ENCODE peak calls at places on chromosomes 13 and 19, in six cellular contexts. D is spleen, G is epithelial cell of esophagus, O is sigmoid colon, I is left ventricle myocardium inferior, N is GM20000. B is an unnamed sample.

GRCh38 chr19:34225659-34226015 is 28.7 kb upstream of the GARRE1 start:
- DNase-seq in D (no peak), G (no peak), O (no peak), I (no peak), N (no peak), B (no peak)

GRCh38 chr13:92158335-92158734 is 759.9 kb downstream of the GPC5 start:
- DNase-seq in D (no peak), G (peak; percentile 70), O (no peak), I (no peak), N (no peak), B (no peak)

GRCh38 chr13:51518847-51519246 is 65.4 kb upstream of the WDFY2 start:
- DNase-seq in D (no peak), G (peak; percentile 82), O (no peak), I (no peak), N (no peak), B (no peak)

GRCh38 chr13:23856008-23856750 is 33.0 kb downstream of the MIPEP start:
- DNase-seq in D (no peak), G (no peak), O (no peak), I (no peak), N (no peak), B (no peak)

GRCh38 chr13:89899302-89900103 is 1448.0 kb upstream of the MIR17HG start:
- DNase-seq in D (no peak), G (no peak), O (no peak), I (no peak), N (no peak), B (no peak)

GRCh38 chr13:79593611-79594275 is 112.8 kb downstream of the NDFIP2 start:
- DNase-seq in D (no peak), G (peak; percentile 91), O (no peak), I (no peak), N (no peak), B (no peak)

GRCh38 chr19:46181386-46181774 is 33.3 kb downstream of the IGFL2 start:
- DNase-seq in D (no peak), G (peak; percentile 37), O (no peak), I (no peak), N (no peak), B (no peak)

GRCh38 chr13:21980049-21980448 is 309.2 kb downstream of the FGF9 start:
- DNase-seq in D (no peak), G (no peak), O (no peak), I (no peak), N (no peak), B (no peak)

GRCh38 chr13:81395368-81395767 is 1054.4 kb upstream of the SPRY2 start:
- DNase-seq in D (no peak), G (peak; percentile 19), O (no peak), I (no peak), N (no peak), B (no peak)

GRCh38 chr19:48194041-48194871 is 23.8 kb downstream of the ZSWIM9 start:
- DNase-seq in D (no peak), G (no peak), O (no peak), I (no peak), N (peak; percentile 80), B (peak; percentile 89)

GRCh38 chr13:45833663-45834062 is 17.9 kb downstream of the SIAH3 start:
- DNase-seq in D (no peak), G (peak; percentile 72), O (no peak), I (peak; percentile 35), N (no peak), B (no peak)

GRCh38 chr19:49489601-49490167 is 2.3 kb downstream of the RPL13A start:
- DNase-seq in D (no peak), G (no peak), O (no peak), I (no peak), N (no peak), B (no peak)
- TF ChIP-seq CTCF in D (no peak), G (peak; percentile 20), O (no peak), I (no peak), N (peak; percentile 27), B (no peak)

DNA sequence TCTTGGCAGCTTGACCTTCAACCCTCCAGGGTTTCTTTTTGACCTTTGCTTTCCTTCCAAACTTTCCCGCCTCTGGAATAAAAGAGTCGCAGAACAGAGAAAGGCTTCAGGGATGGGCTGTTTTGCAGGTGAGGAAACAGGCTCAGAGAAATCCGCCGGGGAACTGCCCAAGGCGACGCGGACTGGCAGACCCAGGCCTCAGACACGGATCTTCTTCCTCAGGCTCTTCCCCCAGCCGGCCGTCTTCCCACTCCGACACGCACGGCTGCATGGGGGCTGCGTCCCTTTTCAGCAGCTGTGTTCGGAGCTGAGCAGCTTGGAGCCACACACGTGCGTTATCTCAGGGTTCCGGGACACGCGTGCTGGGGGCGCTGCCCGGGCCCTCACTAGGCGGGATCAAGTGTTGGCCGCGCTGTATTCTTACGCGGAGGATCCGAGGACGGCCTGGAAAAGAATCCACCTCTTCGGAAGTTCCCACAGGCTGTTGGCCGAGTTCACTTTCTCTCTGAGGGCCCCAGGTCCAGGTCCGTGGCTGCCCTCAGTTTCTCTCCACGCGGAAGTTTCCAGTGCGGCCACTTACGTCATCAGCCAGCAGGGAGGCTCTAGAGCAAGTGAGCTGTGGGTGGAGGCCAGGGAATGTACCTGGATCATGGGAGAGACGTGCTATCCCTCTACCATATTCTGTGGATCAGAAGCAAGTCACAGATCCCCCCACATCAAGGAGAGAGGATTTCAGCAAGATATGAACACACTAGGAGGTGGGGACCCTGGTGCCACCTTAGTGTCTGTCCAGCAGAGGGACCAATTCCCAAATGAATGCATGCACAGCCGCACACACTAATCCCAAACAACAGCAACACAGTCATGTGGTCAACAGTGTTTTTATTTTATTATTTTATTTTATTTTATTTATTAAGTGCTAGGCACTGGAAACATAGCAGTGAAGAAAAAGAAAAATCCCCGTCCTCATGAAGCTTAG is 100.4 kb downstream of the ING1 start:
- DNase-seq in D (no peak), G (no peak), O (no peak), I (no peak), N (no peak), B (no peak)
- TF ChIP-seq CTCF in D (no peak), G (peak; percentile 11), O (no peak), I (no peak), N (no peak), B (peak; percentile 46)

GRCh38 chr19:18234194-18234593 is 8.0 kb upstream of the PDE4C start:
- DNase-seq in D (no peak), G (no peak), O (no peak), I (no peak), N (no peak), B (no peak)
- TF ChIP-seq CTCF in D (no peak), G (no peak), O (no peak), I (no peak), N (no peak), B (no peak)

GRCh38 chr19:33174186-33174585 is 19.9 kb upstream of the LRP3 start:
- DNase-seq in D (peak; percentile 74), G (no peak), O (no peak), I (no peak), N (no peak), B (peak; percentile 78)

GRCh38 chr19:33175886-33176669 is 18.1 kb upstream of the LRP3 start:
- DNase-seq in D (peak; percentile 82), G (peak; percentile 26), O (no peak), I (no peak), N (peak; percentile 38), B (peak; percentile 77)

GRCh38 chr19:33175156-33175782 is 18.9 kb upstream of the LRP3 start:
- DNase-seq in D (peak; percentile 76), G (no peak), O (no peak), I (no peak), N (no peak), B (peak; percentile 54)

GRCh38 chr19:33176670-33177416 is 17.3 kb upstream of the LRP3 start:
- DNase-seq in D (peak; percentile 98), G (peak; percentile 97), O (peak; percentile 97), I (peak; percentile 95), N (peak; percentile 98), B (peak; percentile 99)

DNA sequence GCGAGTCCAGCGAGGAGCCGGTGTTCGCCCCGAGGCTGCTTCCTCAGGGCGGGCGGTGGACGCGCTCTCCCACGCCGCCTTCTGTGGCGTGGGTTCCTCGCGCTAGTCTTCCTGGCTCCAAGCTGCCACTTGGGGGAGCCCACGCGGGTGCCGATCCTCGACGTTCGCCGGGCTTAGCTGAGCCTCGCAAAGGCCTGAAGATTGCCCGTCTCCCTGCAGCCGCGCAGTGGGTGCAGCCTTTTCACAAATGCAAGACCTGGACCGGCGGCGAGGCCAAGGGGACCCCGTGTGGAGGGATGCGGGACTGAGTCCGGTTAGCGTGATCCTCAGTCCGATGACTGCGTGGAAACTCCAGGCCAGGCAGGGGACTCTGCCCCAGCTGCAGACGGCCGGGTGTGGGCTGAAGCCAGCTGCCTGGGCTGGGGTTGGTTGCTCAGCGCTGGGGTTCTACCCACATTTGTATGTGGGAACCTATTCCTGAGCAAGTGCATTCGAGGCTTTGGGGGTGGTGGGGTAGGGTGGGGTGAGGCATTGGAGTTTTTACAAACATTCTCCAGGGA is 16.6 kb upstream of the LRP3 start:
- DNase-seq in D (no peak), G (no peak), O (peak; percentile 89), I (no peak), N (peak; percentile 55), B (peak; percentile 94)
- TF ChIP-seq CTCF in D (peak; percentile 42), G (peak; percentile 35), O (peak; percentile 46), I (peak; percentile 63), N (peak; percentile 18), B (peak; percentile 74)

DNA sequence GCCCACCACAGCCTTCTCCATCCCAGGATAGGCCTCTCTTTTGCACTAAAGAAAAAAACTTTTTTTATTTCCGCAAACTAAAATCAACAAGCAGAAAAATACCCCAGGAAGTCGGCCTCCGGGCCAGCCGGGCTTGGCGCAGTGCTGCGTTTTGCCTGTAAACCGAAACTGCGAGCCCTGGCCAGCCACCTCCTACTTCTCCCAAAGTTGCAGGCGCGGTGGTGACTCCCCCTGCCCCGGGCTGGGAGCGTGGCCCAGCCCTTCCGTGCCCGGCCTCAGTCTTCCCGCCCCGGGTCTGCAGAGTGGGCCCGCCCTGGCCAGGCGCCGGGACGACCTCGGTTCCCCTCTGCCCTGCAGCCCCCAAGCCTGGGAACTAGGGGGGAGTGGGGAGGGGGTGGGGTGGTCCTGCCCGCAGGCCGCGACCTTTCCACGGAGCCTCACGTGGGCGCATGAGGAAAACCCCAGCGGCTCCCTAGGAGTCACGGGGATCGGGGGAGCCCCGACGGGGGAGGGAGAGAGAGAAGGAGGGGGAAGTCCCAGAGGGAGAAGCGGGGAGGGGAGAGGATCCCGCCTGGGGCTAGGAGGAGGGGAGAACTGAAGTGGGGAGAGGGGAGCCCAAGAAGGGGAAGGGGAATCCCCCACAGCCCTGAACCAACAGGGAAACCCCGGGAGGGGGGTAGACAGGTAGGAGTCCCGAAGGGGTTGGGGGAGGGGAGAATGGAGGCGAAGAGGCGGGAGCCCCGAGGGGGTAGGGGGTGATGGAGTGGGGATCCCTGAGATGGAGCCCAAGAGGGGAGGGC is 3.0 kb downstream of the GADD45B start:
- DNase-seq in D (peak; percentile 95), G (peak; percentile 88), O (peak; percentile 95), I (peak; percentile 84), N (peak; percentile 66), B (peak; percentile 93)
- TF ChIP-seq CTCF in D (no peak), G (no peak), O (no peak), I (no peak), N (no peak), B (no peak)

GRCh38 chr19:35618857-35619256 is 6.3 kb downstream of the HAUS5 start:
- DNase-seq in D (no peak), G (no peak), O (no peak), I (no peak), N (no peak), B (no peak)
- TF ChIP-seq CTCF in D (no peak), G (no peak), O (no peak), I (no peak), N (no peak), B (peak; percentile 9)